ENCODE peak calls at places on chromosomes 16 and 17, in ten cellular contexts. G is kidney epithelial cell, X is AG04450, T is adrenal gland, I is lower leg skin, A is K562, V is fibroblast of lung, F is cardiac muscle cell, K is NB4, S is HL-60. L is an unnamed sample.

GRCh38 chr17:79035686-79036085 is 11.7 kb downstream of the C1QTNF1 start:
- DNase-seq in G (no peak), X (no peak), T (peak; percentile 13), I (no peak), A (no peak), V (no peak), F (no peak), K (no peak), S (no peak), L (no peak)

GRCh38 chr16:77556203-77556602 is 121.4 kb upstream of the ADAMTS18 start:
- DNase-seq in G (no peak), X (no peak), T (no peak), I (no peak), A (no peak), V (no peak), F (peak; percentile 36), K (no peak), S (no peak), L (no peak)

GRCh38 chr16:28067604-28068382 is 4.3 kb upstream of the GSG1L start:
- DNase-seq in G (no peak), X (no peak), T (no peak), I (no peak), A (no peak), V (peak; percentile 21), F (no peak), K (no peak), S (no peak), L (peak; percentile 71)

GRCh38 chr16:57133101-57133500 is 40.7 kb downstream of the CPNE2 start:
- DNase-seq in G (no peak), X (no peak), T (no peak), I (no peak), A (no peak), V (no peak), F (no peak), K (no peak), S (no peak), L (no peak)

GRCh38 chr16:89697161-89697615 is 4.3 kb downstream of the SPATA2L start:
- DNase-seq in G (no peak), X (no peak), T (no peak), I (no peak), A (no peak), V (no peak), F (no peak), K (peak; percentile 14), S (no peak), L (no peak)

GRCh38 chr17:57357392-57357784 is 101.1 kb downstream of the MSI2 start:
- DNase-seq in G (no peak), X (no peak), T (peak; percentile 94), I (no peak), A (no peak), V (no peak), F (peak; percentile 27), K (no peak), S (no peak), L (no peak)

GRCh38 chr16:27341549-27341948 is 27.8 kb downstream of the IL4R start:
- DNase-seq in G (no peak), X (no peak), T (no peak), I (no peak), A (no peak), V (no peak), F (no peak), K (no peak), S (peak; percentile 28), L (no peak)

GRCh38 chr16:87240211-87241134 is 76.7 kb downstream of the C16orf95 start:
- DNase-seq in G (no peak), X (no peak), T (no peak), I (no peak), A (no peak), V (peak; percentile 20), F (no peak), K (no peak), S (no peak), L (no peak)

GRCh38 chr17:75344664-75345063 is 55.4 kb upstream of the SLC25A19 start:
- DNase-seq in G (no peak), X (no peak), T (no peak), I (no peak), A (peak; percentile 26), V (no peak), F (no peak), K (peak; percentile 36), S (peak; percentile 45), L (no peak)

GRCh38 chr17:75348386-75349012 is 57.0 kb downstream of the GRB2 start:
- DNase-seq in G (no peak), X (no peak), T (no peak), I (no peak), A (no peak), V (no peak), F (no peak), K (no peak), S (no peak), L (no peak)

GRCh38 chr17:75343007-75343406 is 53.8 kb upstream of the SLC25A19 start:
- DNase-seq in G (no peak), X (no peak), T (no peak), I (no peak), A (no peak), V (no peak), F (no peak), K (no peak), S (no peak), L (no peak)

GRCh38 chr17:75346906-75347305 is 57.7 kb upstream of the SLC25A19 start:
- DNase-seq in G (no peak), X (no peak), T (no peak), I (no peak), A (peak; percentile 92), V (peak; percentile 28), F (no peak), K (peak; percentile 80), S (peak; percentile 61), L (no peak)

GRCh38 chr17:75345514-75346167 is 56.4 kb upstream of the SLC25A19 start:
- DNase-seq in G (no peak), X (no peak), T (no peak), I (no peak), A (peak; percentile 23), V (no peak), F (no peak), K (peak; percentile 56), S (peak; percentile 64), L (no peak)
- H3K4me3 ChIP-seq in G (no peak overlapping the region), X (no peak overlapping the region), T (no peak overlapping the region), I (no peak overlapping the region), A (no peak overlapping the region), V (no peak overlapping the region), F (no peak overlapping the region), K (no peak overlapping the region), S (peak overlapping the region; percentile 3), L (no peak overlapping the region)

DNA sequence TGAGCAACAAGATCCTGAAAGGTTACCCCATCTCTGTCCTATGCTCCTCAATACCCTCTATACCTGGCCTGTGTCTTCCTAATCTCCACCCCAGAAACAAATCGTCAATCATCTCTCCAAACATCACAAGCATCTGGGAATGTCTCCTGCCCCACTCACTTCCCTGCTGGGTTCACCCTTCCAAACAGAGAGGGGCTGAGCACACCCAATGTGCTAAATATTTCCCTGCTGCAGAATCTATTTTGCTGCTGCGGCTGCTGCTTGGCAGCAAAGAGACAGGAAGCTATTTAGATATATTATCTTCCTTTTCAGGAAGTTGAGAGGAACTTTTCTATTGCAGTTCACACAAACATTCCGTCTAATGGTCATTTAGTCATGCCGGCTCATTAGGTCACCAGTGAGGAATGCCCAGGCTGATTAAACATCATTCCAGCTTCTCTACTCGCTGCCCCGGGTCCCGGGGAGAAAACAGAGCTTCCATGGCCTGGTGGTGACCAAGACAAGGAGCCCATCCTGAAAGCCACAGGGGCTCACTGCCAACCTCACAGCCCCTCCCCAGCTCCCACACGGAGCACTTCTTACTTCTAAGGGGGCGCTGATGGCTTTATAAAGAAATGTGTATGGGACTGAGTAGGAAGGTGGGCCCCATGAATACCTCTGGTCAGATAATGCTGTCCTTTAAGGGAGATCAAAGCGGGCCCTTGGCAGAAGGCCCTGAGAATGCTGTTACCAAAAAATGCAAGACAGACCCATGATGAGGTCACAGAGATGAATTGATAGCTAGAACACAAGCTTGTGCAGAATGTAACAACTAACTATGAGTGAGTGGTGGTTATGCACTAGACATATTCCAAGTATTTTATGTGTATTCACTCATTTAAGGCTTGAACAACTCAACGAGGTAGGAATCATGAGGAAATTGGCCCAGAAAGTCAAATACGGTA is 218.3 kb downstream of the SOX9 start:
- DNase-seq in G (peak; percentile 92), X (peak; percentile 86), T (peak; percentile 22), I (no peak), A (no peak), V (peak; percentile 89), F (peak; percentile 33), K (no peak), S (no peak), L (peak; percentile 90)
- H3K4me3 ChIP-seq in G (no peak overlapping the region), X (peak overlapping the region; percentile 17), T (no peak overlapping the region), I (no peak overlapping the region), A (no peak overlapping the region), V (no peak overlapping the region), F (no peak overlapping the region), K (no peak overlapping the region), S (no peak overlapping the region), L (no peak overlapping the region)

GRCh38 chr16:79597277-79597676 is 3.3 kb downstream of the MAF start:
- DNase-seq in G (no peak), X (no peak), T (no peak), I (no peak), A (no peak), V (peak; percentile 33), F (no peak), K (no peak), S (no peak), L (no peak)

GRCh38 chr16:79595916-79596450 is 4.6 kb downstream of the MAF start:
- DNase-seq in G (no peak), X (no peak), T (no peak), I (no peak), A (no peak), V (no peak), F (no peak), K (no peak), S (no peak), L (no peak)

GRCh38 chr16:79598341-79599181 is 2.0 kb downstream of the MAF start:
- DNase-seq in G (no peak), X (no peak), T (peak; percentile 73), I (peak; percentile 43), A (no peak), V (peak; percentile 75), F (peak; percentile 80), K (peak; percentile 28), S (no peak), L (peak; percentile 31)

GRCh38 chr16:79599256-79599836 is 1.2 kb downstream of the MAF start:
- DNase-seq in G (no peak), X (no peak), T (peak; percentile 30), I (no peak), A (no peak), V (peak; percentile 24), F (peak; percentile 61), K (no peak), S (no peak), L (no peak)

DNA sequence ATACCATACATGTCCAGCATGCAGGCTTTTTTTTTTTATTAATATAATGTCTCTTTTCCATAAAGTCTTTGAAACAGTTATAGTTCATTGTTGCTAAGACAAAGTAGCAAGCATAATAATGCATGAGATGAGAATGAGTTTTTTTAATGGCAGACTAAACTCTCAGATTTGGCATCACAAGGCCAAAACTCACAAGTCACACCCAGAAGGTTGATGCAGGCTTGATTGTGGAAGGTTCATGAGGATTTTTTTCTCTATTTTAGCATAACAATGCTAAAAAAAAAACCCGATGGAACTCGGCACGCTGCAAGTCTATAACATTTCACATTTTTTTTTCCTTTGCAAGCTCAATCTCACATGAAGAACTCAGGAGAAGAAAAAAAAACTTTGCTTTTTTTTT is 2.8 kb downstream of the MAF start:
- DNase-seq in G (no peak), X (no peak), T (no peak), I (no peak), A (no peak), V (no peak), F (no peak), K (no peak), S (no peak), L (no peak)
- H3K4me3 ChIP-seq in G (peak overlapping the region; percentile 80), X (no peak overlapping the region), T (peak overlapping the region; percentile 25), I (peak overlapping the region; percentile 23), A (no peak overlapping the region), V (peak overlapping the region; percentile 83), F (peak overlapping the region; percentile 42), K (no peak overlapping the region), S (no peak overlapping the region), L (peak overlapping the region; percentile 46)

GRCh38 chr16:50273888-50274770 is 7.8 kb downstream of the ADCY7 start:
- DNase-seq in G (no peak), X (no peak), T (no peak), I (no peak), A (no peak), V (no peak), F (no peak), K (peak; percentile 94), S (peak; percentile 80), L (no peak)

GRCh38 chr16:50272111-50272571 is 5.8 kb downstream of the ADCY7 start:
- DNase-seq in G (no peak), X (no peak), T (no peak), I (no peak), A (no peak), V (no peak), F (no peak), K (no peak), S (no peak), L (no peak)

GRCh38 chr16:50272687-50273381 is 6.5 kb downstream of the ADCY7 start:
- DNase-seq in G (no peak), X (no peak), T (no peak), I (no peak), A (no peak), V (no peak), F (no peak), K (peak; percentile 73), S (no peak), L (no peak)

GRCh38 chr16:50274771-50275415 is 8.5 kb downstream of the ADCY7 start:
- DNase-seq in G (no peak), X (no peak), T (no peak), I (no peak), A (no peak), V (no peak), F (no peak), K (no peak), S (no peak), L (no peak)

GRCh38 chr16:50273382-50273690 is 7.0 kb downstream of the ADCY7 start:
- DNase-seq in G (no peak), X (no peak), T (no peak), I (no peak), A (no peak), V (no peak), F (no peak), K (no peak), S (no peak), L (no peak)
- H3K4me3 ChIP-seq in G (no peak overlapping the region), X (no peak overlapping the region), T (no peak overlapping the region), I (no peak overlapping the region), A (no peak overlapping the region), V (no peak overlapping the region), F (no peak overlapping the region), K (peak overlapping the region; percentile 73), S (no peak overlapping the region), L (no peak overlapping the region)

L was measured in astrocyte of the cerebellum.